ENCODE peak calls at places on chromosomes 12 and 14, in nine cellular contexts. Z is GM06990; C is stimulated activated naive CD4-positive, alpha-beta T cell; F is H1; O is activated CD4-positive, alpha-beta T cell treated with anti-CD3 and anti-CD28 coated beads, Interleukin-2, amount 50 U/mL, for 4 hours; X is effector memory CD8-positive, alpha-beta T cell; A is putamen; W is myocyte; Q is fibroblast of lung. S is an unnamed sample.

GRCh38 chr14:58907803-58908202 is 270.0 kb downstream of the DACT1 start:
- DNase-seq in Z (no peak), C (no peak), F (no peak), O (no peak), X (no peak), A (no peak), W (peak), Q (no peak), S (no peak)

GRCh38 chr12:85424581-85425348 is 144.7 kb downstream of the ALX1 start:
- DNase-seq in Z (peak), C (no peak), F (no peak), O (no peak), X (no peak), A (no peak), W (peak), Q (peak), S (no peak)

GRCh38 chr12:113071427-113072112 is 15.0 kb downstream of the DTX1 start:
- DNase-seq in Z (no peak), C (no peak), F (no peak), O (no peak), X (no peak), A (peak), W (no peak), Q (no peak), S (no peak)

GRCh38 chr12:4031703-4032291 is 158.6 kb upstream of the PARP11 start:
- DNase-seq in Z (no peak), C (no peak), F (no peak), O (no peak), X (no peak), A (no peak), W (peak), Q (no peak), S (peak)

GRCh38 chr14:58777541-58777979 is 139.8 kb downstream of the DACT1 start:
- DNase-seq in Z (no peak), C (no peak), F (no peak), O (no peak), X (no peak), A (no peak), W (no peak), Q (peak), S (no peak)

GRCh38 chr12:132764231-132764630 is 2.6 kb upstream of the ANKLE2 start:
- DNase-seq in Z (no peak), C (no peak), F (no peak), O (no peak), X (no peak), A (no peak), W (no peak), Q (no peak), S (no peak)

GRCh38 chr12:50110762-50111416 is 1.1 kb upstream of the COX14 start:
- DNase-seq in Z (peak), C (no peak), F (no peak), O (no peak), X (no peak), A (no peak), W (peak), Q (peak), S (peak)

GRCh38 chr12:24979971-24980730 is 31.2 kb upstream of the BCAT1 start:
- DNase-seq in Z (no peak), C (no peak), F (no peak), O (no peak), X (no peak), A (no peak), W (no peak), Q (no peak), S (no peak)

GRCh38 chr12:113339540-113339939 is 4.6 kb upstream of the SLC8B1 start:
- DNase-seq in Z (no peak), C (no peak), F (no peak), O (no peak), X (no peak), A (no peak), W (no peak), Q (no peak), S (no peak)

GRCh38 chr12:3071107-3071506 is 6.1 kb upstream of the TSPAN9 start:
- DNase-seq in Z (no peak), C (no peak), F (no peak), O (no peak), X (no peak), A (no peak), W (peak), Q (no peak), S (no peak)

GRCh38 chr14:58301416-58301815 is 3.1 kb downstream of the ARID4A start:
- DNase-seq in Z (no peak), C (no peak), F (no peak), O (no peak), X (no peak), A (no peak), W (no peak), Q (no peak), S (no peak)

GRCh38 chr12:54958048-54958658 is 26.4 kb downstream of the TESPA1 start:
- DNase-seq in Z (no peak), C (peak), F (no peak), O (peak), X (peak), A (peak), W (peak), Q (peak), S (peak)

GRCh38 chr12:92503977-92504966 is 198.5 kb upstream of the PLEKHG7 start:
- DNase-seq in Z (no peak), C (no peak), F (no peak), O (no peak), X (no peak), A (no peak), W (peak), Q (no peak), S (no peak)

GRCh38 chr12:122422769-122423257 is 344 bp upstream of the CLIP1 start:
- DNase-seq in Z (no peak), C (peak), F (no peak), O (peak), X (no peak), A (no peak), W (peak), Q (peak), S (peak)

GRCh38 chr12:53219116-53219955 is 12.3 kb upstream of the ITGB7 start:
- DNase-seq in Z (peak), C (peak), F (no peak), O (peak), X (no peak), A (no peak), W (peak), Q (peak), S (no peak)

GRCh38 chr12:95623554-95624170 is 72.4 kb upstream of the USP44 start:
- DNase-seq in Z (peak), C (no peak), F (peak), O (peak), X (peak), A (peak), W (peak), Q (peak), S (peak)

GRCh38 chr14:51458563-51458955 is 193.2 kb upstream of the FRMD6 start:
- DNase-seq in Z (no peak), C (no peak), F (no peak), O (no peak), X (no peak), A (no peak), W (peak), Q (peak), S (peak)

GRCh38 chr12:6312529-6313325 is 2.2 kb downstream of the PLEKHG6 start:
- DNase-seq in Z (peak), C (no peak), F (no peak), O (no peak), X (no peak), A (no peak), W (peak), Q (no peak), S (no peak)

GRCh38 chr12:117501470-117501869 is 140.0 kb upstream of the NOS1 start:
- DNase-seq in Z (no peak), C (no peak), F (no peak), O (no peak), X (no peak), A (no peak), W (no peak), Q (no peak), S (no peak)

S was measured in stromal cell of bone marrow.